ENCODE peak calls at places on chromosomes 7 and 10, in ten cellular contexts. X is Karpas-422, J is foreskin keratinocyte, U is breast epithelium, F is right cardiac atrium, E is keratinocyte, Z is right lobe of liver, K is spleen, D is gastrocnemius medialis, W is ovary. G is an unnamed sample. For H3K4me1 and H3K27me3, the result is how much of the 10 kb centered on the place peaks cover.

GRCh38 chr7:6502886-6503285 is 48.4 kb downstream of the GRID2IP start:
- DNase-seq in Z (no peak), F (no peak), E (no peak), U (no peak), J (no peak), K (no peak), D (no peak), W (no peak), X (no peak), G (no peak)

GRCh38 chr10:88980836-88981235 is 9.8 kb upstream of the FAS start:
- DNase-seq in F (peak), E (no peak), D (no peak), W (no peak), J (no peak), Z (no peak), K (no peak), X (no peak), U (no peak), G (no peak)

GRCh38 chr7:25857376-25858067 is 294.5 kb upstream of the NFE2L3 start:
- DNase-seq in K (no peak), X (no peak), E (no peak), U (no peak), D (peak), W (peak), F (no peak), J (peak), Z (no peak), G (no peak)

GRCh38 chr7:38938589-38938988 is 29.6 kb upstream of the VPS41 start:
- DNase-seq in K (no peak), W (no peak), X (no peak), D (no peak), J (no peak), Z (no peak), U (no peak), F (no peak), E (no peak), G (no peak)

GRCh38 chr10:34102237-34102673 is 712.8 kb downstream of the PARD3 start:
- DNase-seq in D (peak), U (peak), F (peak), E (no peak), J (no peak), K (no peak), W (peak), X (no peak), Z (no peak), G (no peak)

GRCh38 chr10:97025613-97026242 is 160.0 kb downstream of the SLIT1 start:
- DNase-seq in Z (no peak), F (peak), J (no peak), E (peak), W (peak), X (peak), D (peak), K (no peak), U (no peak), G (peak)

GRCh38 chr10:121647401-121647800 is 49.2 kb upstream of the FGFR2 start:
- DNase-seq in X (no peak), D (no peak), W (no peak), J (no peak), Z (no peak), K (peak), U (no peak), F (no peak), E (no peak), G (no peak)

GRCh38 chr7:124758327-124758726 is 7.3 kb downstream of the GPR37 start:
- DNase-seq in D (no peak), E (no peak), Z (no peak), K (no peak), J (no peak), U (no peak), F (no peak), X (no peak), W (no peak), G (no peak)

GRCh38 chr10:97071491-97071890 is 114.3 kb downstream of the SLIT1 start:
- DNase-seq in U (no peak), K (no peak), Z (no peak), W (no peak), F (no peak), J (no peak), D (no peak), E (no peak), X (no peak), G (no peak)

GRCh38 chr10:100347568-100348195 is 649 bp downstream of the SCD start:
- DNase-seq in F (no peak), X (peak), U (no peak), Z (no peak), E (no peak), W (no peak), D (no peak), K (peak), J (no peak), G (no peak)

GRCh38 chr7:10888861-10889260 is 84.8 kb upstream of the PHF14 start:
- DNase-seq in F (no peak), J (no peak), E (no peak), U (no peak), K (no peak), X (no peak), Z (no peak), W (no peak), D (no peak), G (no peak)

GRCh38 chr10:12428447-12429135 is 79.2 kb downstream of the CAMK1D start:
- DNase-seq in Z (no peak), D (no peak), U (no peak), K (no peak), X (peak), E (no peak), F (no peak), J (no peak), W (no peak), G (no peak)

GRCh38 chr7:16028103-16028502 is 341.6 kb upstream of the MEOX2 start:
- DNase-seq in X (no peak), F (no peak), K (no peak), W (no peak), J (peak), U (no peak), D (no peak), Z (no peak), E (no peak), G (no peak)

GRCh38 chr10:28217848-28218247 is 85.0 kb downstream of the MPP7 start:
- DNase-seq in W (no peak), D (no peak), E (peak), Z (no peak), X (no peak), J (peak), U (no peak), K (no peak), F (no peak), G (no peak)

GRCh38 chr10:113017375-113017774 is 67.3 kb downstream of the TCF7L2 start:
- DNase-seq in K (no peak), Z (no peak), D (no peak), U (no peak), W (no peak), J (no peak), F (peak), X (no peak), E (no peak), G (no peak)
- H3K4me1 ChIP-seq in K (under half), Z (under half), D (under half), U (under half), W (under half), J (under half), F (under half), X (under half), E (under half), G (under half)

GRCh38 chr7:142301299-142301698 is 43.4 kb upstream of the PRSS58 start:
- DNase-seq in F (no peak), J (no peak), K (no peak), U (no peak), E (no peak), D (no peak), Z (no peak), W (no peak), X (no peak), G (no peak)
- H3K27me3 ChIP-seq in F (under half), J (under half), K (under half), U (under half), E (under half), D (under half), Z (under half), W (under half), X (under half), G (under half)

GRCh38 chr10:110396284-110396651 is 91.5 kb upstream of the SMNDC1 start:
- DNase-seq in E (no peak), F (no peak), W (no peak), D (no peak), Z (no peak), U (no peak), J (no peak), K (no peak), X (no peak), G (no peak)
- H3K4me1 ChIP-seq in E (under half), F (under half), W (under half), D (under half), Z (under half), U (under half), J (under half), K (under half), X (under half), G (under half)

GRCh38 chr10:117549100-117549499 is 6.6 kb downstream of the EMX2 start:
- DNase-seq in U (no peak), J (no peak), F (no peak), Z (no peak), D (no peak), E (no peak), K (no peak), W (no peak), X (no peak), G (no peak)

GRCh38 chr10:117548191-117548668 is 5.7 kb downstream of the EMX2 start:
- DNase-seq in K (no peak), Z (no peak), F (no peak), W (no peak), U (no peak), E (no peak), X (no peak), J (no peak), D (no peak), G (no peak)

GRCh38 chr10:117550599-117551321 is 8.2 kb downstream of the EMX2 start:
- DNase-seq in E (no peak), W (no peak), Z (no peak), X (no peak), J (no peak), K (peak), F (no peak), D (no peak), U (no peak), G (no peak)

GRCh38 chr10:117551322-117552155 is 9.0 kb downstream of the EMX2 start:
- DNase-seq in K (peak), X (no peak), Z (no peak), F (no peak), W (no peak), D (no peak), E (no peak), J (no peak), U (no peak), G (no peak)

DNA sequence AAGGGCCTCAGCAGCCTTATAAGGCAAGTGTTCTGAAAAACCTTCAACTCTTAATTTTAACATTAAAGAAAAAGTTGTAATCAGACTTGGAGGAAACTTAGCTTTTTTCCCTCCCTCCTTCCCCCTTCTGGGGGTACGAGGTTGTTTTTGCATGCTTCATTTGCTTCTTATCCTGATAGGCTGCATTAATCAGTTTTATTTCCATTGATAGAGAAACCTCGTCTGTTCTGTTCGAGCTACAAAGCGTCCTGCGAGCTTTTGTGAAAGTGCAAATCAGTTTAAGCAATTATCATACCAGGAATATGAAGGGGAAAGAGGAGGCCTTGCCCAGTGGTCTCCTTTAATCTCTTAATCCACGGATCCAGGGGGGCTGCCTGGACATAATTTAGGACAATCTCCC is 7.5 kb downstream of the EMX2 start:
- DNase-seq in Z (no peak), X (no peak), D (no peak), W (no peak), K (no peak), F (no peak), J (no peak), E (no peak), U (no peak), G (no peak)
- H3K27me3 ChIP-seq in Z (half or more), X (under half), D (half or more), W (under half), K (half or more), F (under half), J (half or more), E (under half), U (under half), G (under half)

DNA sequence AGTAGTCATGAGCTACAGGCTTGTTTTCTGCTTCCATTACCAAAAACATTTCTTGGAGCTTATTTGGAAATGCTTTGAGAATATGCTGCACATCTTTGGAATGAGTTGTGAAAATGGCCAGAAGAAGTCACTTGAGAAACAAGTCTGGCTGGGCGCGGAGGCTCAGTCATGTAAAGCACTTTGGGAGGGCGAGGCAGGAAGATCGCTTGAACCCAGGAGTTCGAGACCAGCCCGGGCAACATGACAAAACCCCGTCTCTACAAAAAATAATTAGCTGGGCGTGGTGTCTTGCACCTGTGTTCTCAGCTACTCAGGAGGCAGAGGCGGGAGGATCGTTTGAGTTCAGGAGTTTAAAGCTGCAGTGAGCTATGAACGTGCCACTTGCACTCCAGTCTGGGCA is 882 bp upstream of the CHCHD1 start:
- DNase-seq in D (no peak), K (no peak), E (no peak), X (peak), F (no peak), J (no peak), Z (no peak), W (no peak), U (no peak), G (no peak)
- H3K4me1 ChIP-seq in D (under half), K (under half), E (under half), X (under half), F (under half), J (under half), Z (under half), W (under half), U (under half), G (under half)

DNA sequence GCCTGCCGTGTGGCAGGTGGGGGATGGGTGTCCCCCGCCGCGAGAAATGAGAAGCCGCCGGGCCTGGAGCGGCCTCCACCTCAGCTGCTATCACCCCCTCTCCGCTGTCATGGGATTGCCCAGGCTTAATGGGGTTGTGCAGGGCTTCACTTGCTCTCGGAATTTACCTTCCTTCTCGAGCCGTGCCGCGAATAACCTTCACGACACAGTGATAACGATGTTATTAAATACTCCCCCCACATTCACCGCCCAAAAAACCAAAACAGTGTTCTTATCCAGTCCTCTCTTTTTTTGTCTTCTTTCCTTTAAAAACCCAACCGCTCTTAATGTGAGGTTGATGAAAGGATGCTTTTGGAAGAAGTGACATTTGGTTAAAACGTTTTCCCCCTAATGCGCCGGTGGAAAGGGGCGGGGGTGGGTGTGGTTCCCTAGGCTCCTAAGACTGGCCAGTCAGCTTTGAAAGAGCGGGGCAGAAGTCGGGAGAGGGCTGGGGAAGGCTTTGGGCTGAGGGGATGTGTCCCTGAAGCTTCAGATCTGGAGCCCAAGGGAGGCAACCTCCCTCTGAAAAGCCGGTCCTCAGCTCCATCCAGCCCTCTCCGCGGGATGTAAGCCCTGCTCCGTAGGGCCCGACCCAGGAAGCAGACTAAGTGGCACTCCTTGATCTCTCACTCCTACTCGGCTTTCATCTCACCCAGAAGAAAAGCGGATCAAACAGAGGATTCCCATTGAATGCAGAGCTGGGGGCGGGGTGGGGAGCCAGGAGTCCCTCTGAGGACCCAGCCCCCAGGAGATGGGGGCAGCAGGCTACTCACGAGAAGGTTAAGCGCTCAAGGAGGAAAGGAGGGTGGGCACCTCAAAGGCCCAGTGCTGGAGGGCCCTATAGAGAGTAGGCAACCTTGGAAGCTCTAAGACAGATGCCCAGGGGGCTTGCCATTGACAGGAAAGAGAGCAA is 2.5 kb upstream of the EVX1 start:
- DNase-seq in F (no peak), E (no peak), K (no peak), X (no peak), J (no peak), U (no peak), D (no peak), Z (no peak), W (no peak), G (no peak)
- H3K27me3 ChIP-seq in F (under half), E (half or more), K (half or more), X (under half), J (half or more), U (under half), D (half or more), Z (half or more), W (under half), G (half or more)

GRCh38 chr10:119653209-119653608 is 2.0 kb downstream of the BAG3 start:
- DNase-seq in W (no peak), U (no peak), J (no peak), D (no peak), Z (no peak), E (no peak), K (no peak), X (no peak), F (no peak), G (no peak)
- H3K4me1 ChIP-seq in W (under half), U (under half), J (under half), D (under half), Z (under half), E (under half), K (under half), X (under half), F (under half), G (under half)

GRCh38 chr7:157972914-157973313 is 614.7 kb downstream of the PTPRN2 start:
- DNase-seq in D (no peak), U (no peak), J (no peak), F (no peak), K (peak), X (no peak), W (no peak), E (no peak), Z (no peak), G (no peak)
- H3K27me3 ChIP-seq in D (under half), U (under half), J (under half), F (under half), K (under half), X (under half), W (under half), E (under half), Z (under half), G (under half)

G was measured in effector memory CD4-positive, alpha-beta T cell.